ENCODE peak calls at places on chromosomes 16 and 17, in eight cellular contexts. One of them, this sample, is unnamed.

GRCh38 chr16:75116081-75116910 is at the start of gene LDHD:
- DNase-seq in SJCRH30: peak
- DNase-seq in kidney epithelial cell: no peak
- DNase-seq in GM12865: no peak
- DNase-seq in fibroblast of the aortic adventitia: peak
- DNase-seq in SJSA1: no peak
- DNase-seq in stomach: peak
- DNase-seq in tibial artery: peak
- DNase-seq in this sample: no peak

GRCh38 chr17:69424287-69425041 is 10.0 kb downstream of the MAP2K6 start:
- DNase-seq in SJCRH30: no peak
- DNase-seq in kidney epithelial cell: no peak
- DNase-seq in GM12865: no peak
- DNase-seq in fibroblast of the aortic adventitia: no peak
- DNase-seq in SJSA1: no peak
- DNase-seq in stomach: no peak
- DNase-seq in tibial artery: no peak
- DNase-seq in this sample: no peak

GRCh38 chr16:5075637-5076036 is 4.0 kb downstream of the ALG1 start:
- DNase-seq in SJCRH30: no peak
- DNase-seq in kidney epithelial cell: no peak
- DNase-seq in GM12865: no peak
- DNase-seq in fibroblast of the aortic adventitia: no peak
- DNase-seq in SJSA1: no peak
- DNase-seq in stomach: no peak
- DNase-seq in tibial artery: no peak
- DNase-seq in this sample: no peak

GRCh38 chr16:19429271-19429670 is 11.6 kb downstream of the TMC5 start:
- DNase-seq in SJCRH30: no peak
- DNase-seq in kidney epithelial cell: no peak
- DNase-seq in GM12865: no peak
- DNase-seq in fibroblast of the aortic adventitia: no peak
- DNase-seq in SJSA1: no peak
- DNase-seq in stomach: peak
- DNase-seq in tibial artery: no peak
- DNase-seq in this sample: no peak

GRCh38 chr16:25823891-25824290 is 132.1 kb downstream of the HS3ST4 start:
- DNase-seq in SJCRH30: no peak
- DNase-seq in kidney epithelial cell: no peak
- DNase-seq in GM12865: no peak
- DNase-seq in fibroblast of the aortic adventitia: no peak
- DNase-seq in SJSA1: no peak
- DNase-seq in stomach: no peak
- DNase-seq in tibial artery: no peak
- DNase-seq in this sample: no peak

GRCh38 chr16:50462793-50463507 is 85.2 kb upstream of the NKD1 start:
- DNase-seq in SJCRH30: no peak
- DNase-seq in kidney epithelial cell: no peak
- DNase-seq in GM12865: no peak
- DNase-seq in fibroblast of the aortic adventitia: no peak
- DNase-seq in SJSA1: no peak
- DNase-seq in stomach: peak
- DNase-seq in tibial artery: no peak
- DNase-seq in this sample: no peak

GRCh38 chr16:31568577-31569359 is 41.1 kb downstream of the AHSP start:
- DNase-seq in SJCRH30: no peak
- DNase-seq in kidney epithelial cell: no peak
- DNase-seq in GM12865: no peak
- DNase-seq in fibroblast of the aortic adventitia: no peak
- DNase-seq in SJSA1: no peak
- DNase-seq in stomach: peak
- DNase-seq in tibial artery: no peak
- DNase-seq in this sample: no peak

GRCh38 chr17:27233059-27233458 is 60.9 kb upstream of the WSB1 start:
- DNase-seq in SJCRH30: no peak
- DNase-seq in kidney epithelial cell: no peak
- DNase-seq in GM12865: no peak
- DNase-seq in fibroblast of the aortic adventitia: no peak
- DNase-seq in SJSA1: no peak
- DNase-seq in stomach: no peak
- DNase-seq in tibial artery: no peak
- DNase-seq in this sample: no peak

GRCh38 chr17:37358098-37358829 is 17.5 kb upstream of the C17orf78 start:
- DNase-seq in SJCRH30: peak
- DNase-seq in kidney epithelial cell: no peak
- DNase-seq in GM12865: peak
- DNase-seq in fibroblast of the aortic adventitia: peak
- DNase-seq in SJSA1: peak
- DNase-seq in stomach: peak
- DNase-seq in tibial artery: peak
- DNase-seq in this sample: peak

DNA sequence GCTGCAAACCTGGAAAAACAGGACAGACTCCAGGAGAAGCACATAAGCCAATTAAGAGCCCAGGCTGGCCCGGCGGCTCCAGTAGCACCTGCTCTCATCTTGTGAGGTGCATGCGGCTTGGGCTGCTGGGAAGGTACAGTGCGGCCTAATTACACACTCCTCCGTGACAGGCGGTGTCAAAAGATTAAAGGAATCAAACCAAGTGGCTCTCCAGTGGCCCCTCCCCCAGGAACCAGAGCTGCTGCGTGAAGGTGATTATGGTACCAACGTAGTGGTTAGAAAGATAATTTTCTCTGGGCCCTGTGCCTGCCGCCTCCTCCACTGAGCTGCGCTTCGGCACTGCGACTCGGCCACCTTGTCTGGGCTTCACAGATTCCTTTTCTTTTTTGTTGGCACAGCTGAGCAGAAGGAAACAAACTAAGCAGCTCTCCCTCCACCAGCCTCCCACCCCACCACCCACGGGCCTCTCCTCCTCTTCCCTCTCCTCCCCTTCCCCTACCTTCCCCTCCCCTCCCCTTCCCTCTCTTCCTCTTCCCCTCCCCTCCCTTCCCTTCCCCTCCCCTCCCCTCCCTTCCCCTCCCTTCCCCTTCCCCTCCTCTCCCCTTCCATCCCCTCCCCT is 113.2 kb upstream of the SDK2 start:
- DNase-seq in SJCRH30: no peak
- DNase-seq in kidney epithelial cell: no peak
- DNase-seq in GM12865: no peak
- DNase-seq in fibroblast of the aortic adventitia: no peak
- DNase-seq in SJSA1: no peak
- DNase-seq in stomach: no peak
- DNase-seq in tibial artery: no peak
- DNase-seq in this sample: no peak
- H3K4me3 ChIP-seq in SJCRH30: no peak
- H3K4me3 ChIP-seq in kidney epithelial cell: no peak
- H3K4me3 ChIP-seq in GM12865: no peak
- H3K4me3 ChIP-seq in fibroblast of the aortic adventitia: no peak
- H3K4me3 ChIP-seq in SJSA1: no peak
- H3K4me3 ChIP-seq in stomach: no peak
- H3K4me3 ChIP-seq in tibial artery: no peak
- H3K4me3 ChIP-seq in this sample: no peak

DNA sequence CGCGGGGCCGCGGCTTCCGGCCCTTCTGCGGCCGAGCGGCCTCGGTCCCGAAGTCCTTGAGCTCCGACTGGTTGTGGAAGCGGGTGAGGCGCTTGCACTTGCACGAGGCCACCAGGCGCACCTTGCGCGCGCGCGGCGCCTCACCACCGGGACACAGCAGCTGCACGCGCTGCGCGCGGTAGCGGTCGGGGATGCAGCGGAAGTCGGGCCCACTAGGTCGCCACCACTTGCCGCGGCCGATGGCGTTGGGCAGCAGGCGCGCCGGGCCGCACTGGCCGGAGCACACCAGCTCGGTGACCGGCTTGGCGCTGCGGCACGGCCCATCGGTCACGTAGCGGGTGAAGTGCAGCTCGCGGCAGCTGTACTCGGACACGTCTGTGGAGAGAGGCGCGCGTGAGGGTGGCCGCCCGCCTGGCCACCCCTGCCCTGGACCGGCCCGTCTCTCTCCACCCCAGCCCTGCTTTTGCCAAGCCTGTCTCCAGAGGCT is 3.2 kb downstream of the SOST start:
- DNase-seq in SJCRH30: no peak
- DNase-seq in kidney epithelial cell: no peak
- DNase-seq in GM12865: peak
- DNase-seq in fibroblast of the aortic adventitia: peak
- DNase-seq in SJSA1: no peak
- DNase-seq in stomach: no peak
- DNase-seq in tibial artery: no peak
- DNase-seq in this sample: no peak
- H3K4me3 ChIP-seq in SJCRH30: no peak
- H3K4me3 ChIP-seq in kidney epithelial cell: no peak
- H3K4me3 ChIP-seq in GM12865: no peak
- H3K4me3 ChIP-seq in fibroblast of the aortic adventitia: no peak
- H3K4me3 ChIP-seq in SJSA1: no peak
- H3K4me3 ChIP-seq in stomach: peak
- H3K4me3 ChIP-seq in tibial artery: peak
- H3K4me3 ChIP-seq in this sample: no peak

GRCh38 chr17:81025756-81026155 is 9.2 kb upstream of the BAIAP2 start:
- DNase-seq in SJCRH30: no peak
- DNase-seq in kidney epithelial cell: no peak
- DNase-seq in GM12865: no peak
- DNase-seq in fibroblast of the aortic adventitia: peak
- DNase-seq in SJSA1: no peak
- DNase-seq in stomach: no peak
- DNase-seq in tibial artery: no peak
- DNase-seq in this sample: no peak

GRCh38 chr17:81026266-81027036 is 8.5 kb upstream of the BAIAP2 start:
- DNase-seq in SJCRH30: no peak
- DNase-seq in kidney epithelial cell: no peak
- DNase-seq in GM12865: no peak
- DNase-seq in fibroblast of the aortic adventitia: no peak
- DNase-seq in SJSA1: no peak
- DNase-seq in stomach: no peak
- DNase-seq in tibial artery: no peak
- DNase-seq in this sample: no peak

GRCh38 chr17:81027591-81028505 is 7.1 kb upstream of the BAIAP2 start:
- DNase-seq in SJCRH30: no peak
- DNase-seq in kidney epithelial cell: no peak
- DNase-seq in GM12865: no peak
- DNase-seq in fibroblast of the aortic adventitia: no peak
- DNase-seq in SJSA1: no peak
- DNase-seq in stomach: no peak
- DNase-seq in tibial artery: no peak
- DNase-seq in this sample: no peak

GRCh38 chr17:81028506-81028858 is 6.5 kb upstream of the BAIAP2 start:
- DNase-seq in SJCRH30: no peak
- DNase-seq in kidney epithelial cell: no peak
- DNase-seq in GM12865: no peak
- DNase-seq in fibroblast of the aortic adventitia: no peak
- DNase-seq in SJSA1: no peak
- DNase-seq in stomach: no peak
- DNase-seq in tibial artery: no peak
- DNase-seq in this sample: no peak

DNA sequence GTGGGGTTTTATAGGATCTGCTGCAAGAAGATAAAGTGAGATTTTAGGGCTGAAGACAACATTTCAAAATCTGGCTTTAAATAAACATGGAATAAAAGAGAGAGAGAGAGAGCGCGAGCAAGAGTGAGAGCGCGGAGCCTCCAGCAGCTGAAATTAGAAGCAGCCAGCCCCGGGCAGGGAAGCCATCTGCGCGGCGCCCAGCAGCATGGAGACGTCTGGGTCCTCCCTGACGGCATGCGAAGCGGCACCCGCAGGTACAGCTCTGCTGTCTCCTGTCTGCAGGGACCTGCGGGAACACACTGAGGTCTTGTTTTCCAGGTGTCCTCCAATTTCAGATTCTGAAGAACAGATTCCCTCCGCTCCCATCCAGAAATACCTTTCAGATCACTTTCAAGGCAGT is 7.9 kb upstream of the BAIAP2 start:
- DNase-seq in SJCRH30: no peak
- DNase-seq in kidney epithelial cell: no peak
- DNase-seq in GM12865: no peak
- DNase-seq in fibroblast of the aortic adventitia: peak
- DNase-seq in SJSA1: no peak
- DNase-seq in stomach: no peak
- DNase-seq in tibial artery: no peak
- DNase-seq in this sample: no peak
- H3K4me3 ChIP-seq in SJCRH30: no peak
- H3K4me3 ChIP-seq in kidney epithelial cell: no peak
- H3K4me3 ChIP-seq in GM12865: no peak
- H3K4me3 ChIP-seq in fibroblast of the aortic adventitia: no peak
- H3K4me3 ChIP-seq in SJSA1: no peak
- H3K4me3 ChIP-seq in stomach: no peak
- H3K4me3 ChIP-seq in tibial artery: no peak
- H3K4me3 ChIP-seq in this sample: no peak

GRCh38 chr17:3022197-3022596 is 41.2 kb downstream of the OR1D5 start:
- DNase-seq in SJCRH30: no peak
- DNase-seq in kidney epithelial cell: no peak
- DNase-seq in GM12865: no peak
- DNase-seq in fibroblast of the aortic adventitia: no peak
- DNase-seq in SJSA1: no peak
- DNase-seq in stomach: no peak
- DNase-seq in tibial artery: no peak
- DNase-seq in this sample: no peak
- H3K4me3 ChIP-seq in SJCRH30: no peak
- H3K4me3 ChIP-seq in kidney epithelial cell: no peak
- H3K4me3 ChIP-seq in GM12865: no peak
- H3K4me3 ChIP-seq in fibroblast of the aortic adventitia: no peak
- H3K4me3 ChIP-seq in SJSA1: no peak
- H3K4me3 ChIP-seq in stomach: no peak
- H3K4me3 ChIP-seq in tibial artery: no peak
- H3K4me3 ChIP-seq in this sample: no peak

GRCh38 chr17:7650509-7651096 is at the start of gene ATP1B2:
- DNase-seq in SJCRH30: peak
- DNase-seq in kidney epithelial cell: no peak
- DNase-seq in GM12865: peak
- DNase-seq in fibroblast of the aortic adventitia: peak
- DNase-seq in SJSA1: no peak
- DNase-seq in stomach: peak
- DNase-seq in tibial artery: peak
- DNase-seq in this sample: peak
- H3K4me3 ChIP-seq in SJCRH30: peak
- H3K4me3 ChIP-seq in kidney epithelial cell: peak
- H3K4me3 ChIP-seq in GM12865: peak
- H3K4me3 ChIP-seq in fibroblast of the aortic adventitia: peak
- H3K4me3 ChIP-seq in SJSA1: no peak
- H3K4me3 ChIP-seq in stomach: peak
- H3K4me3 ChIP-seq in tibial artery: peak
- H3K4me3 ChIP-seq in this sample: peak

GRCh38 chr17:77529328-77529650 is 388.5 kb downstream of the SEC14L1 start:
- DNase-seq in SJCRH30: no peak
- DNase-seq in kidney epithelial cell: no peak
- DNase-seq in GM12865: no peak
- DNase-seq in fibroblast of the aortic adventitia: no peak
- DNase-seq in SJSA1: no peak
- DNase-seq in stomach: no peak
- DNase-seq in tibial artery: no peak
- DNase-seq in this sample: no peak
- H3K4me3 ChIP-seq in SJCRH30: no peak
- H3K4me3 ChIP-seq in kidney epithelial cell: no peak
- H3K4me3 ChIP-seq in GM12865: no peak
- H3K4me3 ChIP-seq in fibroblast of the aortic adventitia: no peak
- H3K4me3 ChIP-seq in SJSA1: no peak
- H3K4me3 ChIP-seq in stomach: peak
- H3K4me3 ChIP-seq in tibial artery: no peak
- H3K4me3 ChIP-seq in this sample: no peak